ENCODE peak calls at places on chromosome 16, in five cellular contexts. I, T, O, J and H are unnamed samples.

GRCh38 chr16:81551141-81551808 is 106.7 kb downstream of the CMIP start:
- DNase-seq in I (no peak), T (no peak), O (peak; percentile 85), J (no peak), H (no peak)

GRCh38 chr16:35011-35775 is 18.2 kb downstream of the POLR3K start:
- DNase-seq in I (no peak), T (no peak), O (no peak), J (no peak), H (no peak)

GRCh38 chr16:80931985-80932720 is 74.5 kb downstream of the CMC2 start:
- DNase-seq in I (peak; percentile 54), T (peak; percentile 82), O (peak; percentile 12), J (peak; percentile 74), H (no peak)

GRCh38 chr16:55567382-55567781 is 898 bp downstream of the CAPNS2 start:
- DNase-seq in I (no peak), T (no peak), O (peak; percentile 43), J (peak; percentile 23), H (no peak)

GRCh38 chr16:51473091-51473490 is 322.0 kb upstream of the SALL1 start:
- DNase-seq in I (no peak), T (no peak), O (no peak), J (no peak), H (no peak)

GRCh38 chr16:65376601-65377000 is 254.7 kb upstream of the CDH11 start:
- DNase-seq in I (no peak), T (no peak), O (no peak), J (no peak), H (no peak)

GRCh38 chr16:85376292-85377095 is 236.6 kb upstream of the GSE1 start:
- DNase-seq in I (no peak), T (peak; percentile 69), O (no peak), J (no peak), H (no peak)

GRCh38 chr16:4003166-4003565 is 113.1 kb downstream of the ADCY9 start:
- DNase-seq in I (no peak), T (no peak), O (no peak), J (no peak), H (no peak)

GRCh38 chr16:53664724-53665345 is 38.8 kb downstream of the RPGRIP1L start:
- DNase-seq in I (no peak), T (no peak), O (no peak), J (peak; percentile 18), H (no peak)

GRCh38 chr16:67456383-67457140 is 24.4 kb downstream of the ATP6V0D1 start:
- DNase-seq in I (peak; percentile 58), T (peak; percentile 72), O (peak; percentile 31), J (no peak), H (no peak)

GRCh38 chr16:85172465-85173071 is 60.3 kb upstream of the CIBAR2 start:
- DNase-seq in I (peak; percentile 66), T (no peak), O (no peak), J (no peak), H (no peak)

GRCh38 chr16:25177831-25178688 is 38.7 kb upstream of the AQP8 start:
- DNase-seq in I (no peak), T (no peak), O (no peak), J (peak; percentile 53), H (peak; percentile 80)

GRCh38 chr16:75086281-75086680 is 30.3 kb downstream of the LDHD start:
- DNase-seq in I (no peak), T (no peak), O (peak; percentile 24), J (no peak), H (no peak)

GRCh38 chr16:84738255-84739038 is 38.6 kb downstream of the USP10 start:
- DNase-seq in I (peak; percentile 84), T (peak; percentile 71), O (peak; percentile 72), J (peak; percentile 89), H (no peak)

GRCh38 chr16:13767215-13767614 is 152.7 kb upstream of the ERCC4 start:
- DNase-seq in I (no peak), T (no peak), O (no peak), J (peak; percentile 60), H (no peak)

GRCh38 chr16:56370836-56371235 is 54.5 kb downstream of the AMFR start:
- DNase-seq in I (no peak), T (no peak), O (no peak), J (peak; percentile 32), H (no peak)

GRCh38 chr16:27175888-27176287 is 27.4 kb upstream of the KDM8 start:
- DNase-seq in I (no peak), T (no peak), O (no peak), J (no peak), H (no peak)

GRCh38 chr16:67449328-67449727 is 18.4 kb downstream of the HSD11B2 start:
- DNase-seq in I (no peak), T (peak; percentile 81), O (no peak), J (no peak), H (no peak)

GRCh38 chr16:17457513-17457912 is 13.2 kb downstream of the XYLT1 start:
- DNase-seq in I (no peak), T (no peak), O (no peak), J (no peak), H (no peak)

GRCh38 chr16:51982715-51983680 is 563.9 kb downstream of the TOX3 start:
- DNase-seq in I (peak; percentile 25), T (no peak), O (peak; percentile 42), J (peak; percentile 88), H (no peak)

GRCh38 chr16:88886915-88887521 is 20.6 kb upstream of the PABPN1L start:
- DNase-seq in I (no peak), T (peak; percentile 93), O (no peak), J (peak; percentile 55), H (no peak)
- TF ChIP-seq CTCF in I (no peak), T (peak; percentile 45), O (no peak), J (no peak), H (no peak)

GRCh38 chr16:22120440-22120839 is 28.1 kb downstream of the VWA3A start:
- DNase-seq in I (no peak), T (no peak), O (no peak), J (no peak), H (no peak)
- TF ChIP-seq CTCF in I (no peak), T (no peak), O (no peak), J (no peak), H (no peak)

DNA sequence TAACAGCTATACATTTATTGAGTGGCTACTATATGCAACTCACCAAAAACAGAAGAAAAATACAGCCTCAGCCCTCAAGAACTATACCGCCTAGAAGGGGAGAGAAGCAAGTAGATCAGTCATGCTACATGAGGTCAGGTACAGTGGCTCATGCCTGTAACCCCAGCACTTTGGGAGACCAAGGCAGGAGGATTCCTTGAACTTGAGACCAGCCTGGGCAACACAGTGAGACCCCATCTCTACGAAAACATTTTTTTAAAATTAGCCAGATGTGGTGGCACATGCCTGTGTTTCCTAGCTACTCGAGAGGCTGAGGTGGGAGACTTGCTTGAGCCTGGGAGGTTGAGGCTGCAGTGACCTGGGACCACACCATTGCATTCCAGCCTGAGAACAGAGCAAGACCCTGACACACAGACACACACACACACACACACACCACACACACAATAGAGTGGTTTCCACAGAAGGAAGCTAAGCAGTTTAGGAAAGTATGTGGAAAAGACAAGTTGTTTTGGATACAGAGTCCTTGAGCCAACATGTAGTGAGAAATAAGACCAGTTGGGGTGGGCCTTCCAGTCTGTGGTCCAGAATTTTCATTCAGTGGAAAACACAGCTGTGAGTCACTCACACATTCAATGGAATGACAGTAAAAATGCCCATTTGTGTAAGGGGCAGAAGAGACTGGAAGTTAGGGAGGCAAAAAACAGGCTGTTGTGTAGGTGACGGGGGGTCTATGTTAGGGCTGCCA is 10.8 kb upstream of the SNTB2 start:
- DNase-seq in I (no peak), T (no peak), O (peak; percentile 21), J (no peak), H (no peak)
- TF ChIP-seq CTCF in I (no peak), T (no peak), O (no peak), J (no peak), H (no peak)

DNA sequence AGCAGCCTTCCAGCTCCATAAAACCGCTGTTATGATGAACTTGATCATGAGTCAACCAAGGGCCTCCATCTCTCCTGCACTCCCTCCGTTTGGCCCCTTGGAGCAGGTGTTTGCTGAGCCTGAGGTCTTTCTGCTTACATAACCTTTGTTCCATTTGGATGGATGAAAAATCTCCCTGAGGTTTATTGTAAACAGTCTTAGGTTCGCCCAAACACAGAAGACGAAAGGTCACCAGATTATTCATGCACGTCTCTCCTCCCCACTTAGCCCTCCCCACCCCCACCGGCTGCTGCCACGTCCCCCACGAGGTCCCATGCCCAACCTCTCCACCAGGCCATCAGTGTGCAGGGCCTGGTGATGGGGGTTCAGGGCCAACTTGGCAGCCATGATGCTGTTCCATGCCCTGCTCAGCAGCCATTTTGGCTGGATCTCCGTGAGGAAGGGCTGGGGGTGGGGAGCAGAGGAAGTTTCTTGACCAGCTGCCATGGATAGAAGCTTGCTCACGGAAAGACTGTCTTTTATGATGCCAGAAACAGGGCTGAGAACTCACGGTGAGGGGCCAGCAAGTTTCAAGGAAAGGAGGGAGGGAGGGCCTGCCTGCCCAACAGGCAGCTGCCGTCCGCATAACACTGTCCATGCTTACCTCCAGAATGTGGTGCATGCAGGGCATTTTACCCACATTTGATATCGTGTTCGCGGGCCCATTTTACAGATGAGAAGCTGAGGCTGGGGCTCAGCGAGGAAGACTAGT is 47.8 kb upstream of the FOXF1 start:
- DNase-seq in I (no peak), T (no peak), O (no peak), J (peak; percentile 72), H (no peak)
- TF ChIP-seq CTCF in I (no peak), T (no peak), O (no peak), J (no peak), H (no peak)

GRCh38 chr16:28923652-28924398 is 1.2 kb downstream of the RABEP2 start:
- DNase-seq in I (no peak), T (no peak), O (no peak), J (peak; percentile 57), H (no peak)

GRCh38 chr16:28924399-28924761 is 658 bp downstream of the RABEP2 start:
- DNase-seq in I (no peak), T (no peak), O (no peak), J (no peak), H (no peak)

GRCh38 chr16:28925386-28926228 is 569 bp upstream of the RABEP2 start:
- DNase-seq in I (peak; percentile 67), T (peak; percentile 87), O (peak; percentile 80), J (peak; percentile 83), H (no peak)

GRCh38 chr16:28923231-28923587 is 1.8 kb downstream of the RABEP2 start:
- DNase-seq in I (no peak), T (no peak), O (no peak), J (no peak), H (no peak)

GRCh38 chr16:28924762-28925385 is at the start of gene RABEP2:
- DNase-seq in I (peak; percentile 97), T (peak; percentile 93), O (peak; percentile 97), J (peak; percentile 99), H (no peak)
- TF ChIP-seq CTCF in I (no peak), T (no peak), O (no peak), J (no peak), H (no peak)

GRCh38 chr16:70395345-70395901 is 43.5 kb downstream of the ST3GAL2 start:
- DNase-seq in I (peak; percentile 65), T (peak; percentile 63), O (peak; percentile 21), J (peak; percentile 78), H (no peak)
- TF ChIP-seq CTCF in I (peak; percentile 75), T (peak; percentile 77), O (peak; percentile 78), J (peak; percentile 58), H (peak; percentile 77)